ENCODE peak calls at places on chromosomes 3 and 15, in five cellular contexts. P is C1 segment of cervical spinal cord, S is Peyer's patch, Y is left cardiac atrium, L is iris pigment epithelial cell. E is an unnamed sample.

GRCh38 chr15:72339777-72340177 is 19.8 kb upstream of the CELF6 start:
- DNase-seq in P (no peak), S (no peak), Y (no peak), L (peak), E (peak)

GRCh38 chr3:111838133-111838532 is 20.9 kb upstream of the PHLDB2 start:
- DNase-seq in P (no peak), S (no peak), Y (no peak), L (no peak), E (no peak)

GRCh38 chr15:97521894-97522293 is 438.6 kb upstream of the ARRDC4 start:
- DNase-seq in P (no peak), S (no peak), Y (peak), L (no peak), E (peak)

GRCh38 chr3:79564192-79564591 is 203.6 kb downstream of the ROBO1 start:
- DNase-seq in P (no peak), S (no peak), Y (no peak), L (no peak), E (no peak)

GRCh38 chr3:53252105-53252946 is 3.5 kb downstream of the TKT start:
- DNase-seq in P (no peak), S (no peak), Y (no peak), L (peak), E (no peak)

GRCh38 chr3:50189274-50189673 is 2.1 kb upstream of the GNAT1 start:
- DNase-seq in P (peak), S (peak), Y (peak), L (peak), E (peak)

GRCh38 chr3:8635625-8636024 is 9.0 kb downstream of the SSUH2 start:
- DNase-seq in P (no peak), S (peak), Y (no peak), L (no peak), E (no peak)

GRCh38 chr15:94125131-94125530 is 106.2 kb upstream of the MCTP2 start:
- DNase-seq in P (no peak), S (no peak), Y (no peak), L (peak), E (no peak)

GRCh38 chr15:37695719-37696118 is 238.7 kb upstream of the TMCO5A start:
- DNase-seq in P (no peak), S (no peak), Y (no peak), L (peak), E (no peak)

GRCh38 chr3:62607287-62608029 is 234.1 kb upstream of the FEZF2 start:
- DNase-seq in P (no peak), S (no peak), Y (peak), L (peak), E (peak)

GRCh38 chr3:55828712-55829111 is 341.6 kb upstream of the WNT5A start:
- DNase-seq in P (no peak), S (no peak), Y (no peak), L (no peak), E (peak)

GRCh38 chr3:37694236-37694635 is 167.4 kb upstream of the CTDSPL start:
- DNase-seq in P (no peak), S (no peak), Y (no peak), L (peak), E (no peak)

GRCh38 chr3:8596706-8597514 is 47.7 kb downstream of the SSUH2 start:
- DNase-seq in P (no peak), S (no peak), Y (no peak), L (no peak), E (no peak)

GRCh38 chr3:69612791-69613190 is 126.5 kb upstream of the MITF start:
- DNase-seq in P (no peak), S (no peak), Y (no peak), L (no peak), E (no peak)

GRCh38 chr3:172726370-172726769 is 15.5 kb upstream of the NCEH1 start:
- DNase-seq in P (no peak), S (no peak), Y (no peak), L (peak), E (no peak)

GRCh38 chr15:101131489-101132389 is 120.1 kb downstream of the CHSY1 start:
- DNase-seq in P (no peak), S (no peak), Y (no peak), L (no peak), E (no peak)